ENCODE peak calls at places on chromosomes 4 and X, in eight cellular contexts. C, T, U, W, D, H, Z and B are unnamed samples.

GRCh38 chr4:57078685-57079521 is 31.3 kb downstream of the IGFBP7 start:
- DNase-seq in C (no peak), T (no peak), U (no peak), W (no peak), H (peak), Z (no peak), D (peak), B (no peak)

GRCh38 chrX:82973641-82974040 is 534.4 kb upstream of the POU3F4 start:
- DNase-seq in W (no peak), C (no peak), U (no peak), D (no peak), H (no peak), Z (no peak), T (no peak), B (no peak)

GRCh38 chrX:397575-397974 is 10.9 kb upstream of the PPP2R3B start:
- DNase-seq in D (peak), W (no peak), T (peak), Z (no peak), C (peak), H (no peak), U (peak), B (peak)

GRCh38 chr4:15104825-15105224 is 102.5 kb downstream of the CPEB2 start:
- DNase-seq in W (no peak), C (no peak), H (no peak), T (peak), U (no peak), Z (no peak), D (no peak), B (no peak)

GRCh38 chr4:122710434-122711308 is 21.8 kb upstream of the BBS12 start:
- DNase-seq in C (peak), T (no peak), U (no peak), Z (no peak), W (no peak), H (no peak), D (peak), B (no peak)

GRCh38 chrX:48471504-48471903 is 1.4 kb upstream of the SLC38A5 start:
- DNase-seq in C (no peak), U (no peak), Z (no peak), H (no peak), T (no peak), D (no peak), W (no peak), B (no peak)

GRCh38 chr4:189597341-189597740 is 343.3 kb upstream of the FRG1 start:
- DNase-seq in U (no peak), Z (no peak), T (no peak), H (no peak), C (no peak), D (no peak), W (no peak), B (no peak)

GRCh38 chrX:135112096-135112729 is 8.1 kb downstream of the ETDB start:
- DNase-seq in D (no peak), C (peak), W (no peak), U (no peak), Z (no peak), H (no peak), T (peak), B (no peak)

GRCh38 chr4:138241281-138242075 is 671 bp downstream of the SLC7A11 start:
- DNase-seq in H (peak), U (no peak), T (no peak), W (no peak), D (peak), Z (no peak), C (peak), B (no peak)

GRCh38 chrX:37314526-37314925 is 34.6 kb upstream of the PRRG1 start:
- DNase-seq in Z (no peak), W (no peak), C (no peak), T (no peak), U (no peak), D (peak), H (no peak), B (no peak)

GRCh38 chr4:119587796-119588195 is 40.8 kb downstream of the PDE5A start:
- DNase-seq in U (no peak), T (no peak), C (no peak), W (no peak), D (no peak), Z (no peak), H (no peak), B (no peak)

GRCh38 chrX:1453390-1453783 is 678 bp upstream of the ASMTL start:
- DNase-seq in W (no peak), U (no peak), C (peak), D (no peak), T (no peak), Z (no peak), H (no peak), B (no peak)

GRCh38 chrX:119228506-119229290 is 7.4 kb upstream of the PGRMC1 start:
- DNase-seq in Z (no peak), D (peak), W (no peak), T (peak), U (no peak), H (no peak), C (peak), B (no peak)